ENCODE peak calls at places on chromosomes 6 and 20, in five cellular contexts. V, A, R, P and K are unnamed samples.

GRCh38 chr6:159995405-159995804 is 26.5 kb downstream of the IGF2R start:
- DNase-seq in V (no peak), A (no peak), R (no peak), P (no peak), K (no peak)

GRCh38 chr20:57627339-57627738 is 7.1 kb upstream of the ZBP1 start:
- DNase-seq in V (no peak), A (no peak), R (no peak), P (no peak), K (no peak)

GRCh38 chr20:56924316-56924975 is 295.3 kb downstream of the TFAP2C start:
- DNase-seq in V (no peak), A (no peak), R (no peak), P (no peak), K (no peak)

GRCh38 chr20:2292711-2293110 is 3.1 kb upstream of the TGM3 start:
- DNase-seq in V (no peak), A (no peak), R (no peak), P (no peak), K (no peak)

GRCh38 chr6:44921787-44922186 is 406.3 kb upstream of the RUNX2 start:
- DNase-seq in V (no peak), A (no peak), R (no peak), P (no peak), K (no peak)

GRCh38 chr6:53426117-53426516 is 77.4 kb upstream of the ELOVL5 start:
- DNase-seq in V (no peak), A (no peak), R (no peak), P (no peak), K (no peak)

GRCh38 chr6:33857301-33858052 is 53.7 kb upstream of the MLN start:
- DNase-seq in V (no peak), A (no peak), R (no peak), P (no peak), K (no peak)

GRCh38 chr6:148547110-148547509 is 199.7 kb upstream of the UST start:
- DNase-seq in V (no peak), A (no peak), R (no peak), P (no peak), K (no peak)

GRCh38 chr6:168433898-168434297 is 7.1 kb upstream of the SMOC2 start:
- DNase-seq in V (no peak), A (no peak), R (no peak), P (no peak), K (no peak)

GRCh38 chr6:144263786-144264185 is 21.3 kb upstream of the UTRN start:
- DNase-seq in V (no peak), A (no peak), R (no peak), P (no peak), K (no peak)

GRCh38 chr6:56435326-56435725 is 187.9 kb upstream of the COL21A1 start:
- DNase-seq in V (no peak), A (no peak), R (no peak), P (no peak), K (no peak)

GRCh38 chr6:6772751-6773150 is 184.2 kb downstream of the LY86 start:
- DNase-seq in V (no peak), A (no peak), R (no peak), P (no peak), K (no peak)